ENCODE peak calls at places on chromosome 18, in eight cellular contexts. One of them, this sample, is unnamed.
A peak's percentile ranks its signal among the peaks of the same experiment; 100 is the strongest.

GRCh38 chr18:24987271-24987932 is 364.6 kb downstream of the ZNF521 start:
- DNase-seq in CD8-positive, alpha-beta memory T cell: no peak
- DNase-seq in K562: no peak
- DNase-seq in OCI-LY7: no peak
- DNase-seq in psoas muscle: peak; percentile 64
- DNase-seq in astrocyte of the cerebellum: no peak
- DNase-seq in heart right ventricle: peak; percentile 44
- DNase-seq in H7: no peak
- DNase-seq in this sample: no peak

GRCh38 chr18:21571763-21572162 is 28.7 kb downstream of the ESCO1 start:
- DNase-seq in CD8-positive, alpha-beta memory T cell: no peak
- DNase-seq in K562: no peak
- DNase-seq in OCI-LY7: no peak
- DNase-seq in psoas muscle: no peak
- DNase-seq in astrocyte of the cerebellum: no peak
- DNase-seq in heart right ventricle: no peak
- DNase-seq in H7: no peak
- DNase-seq in this sample: no peak

GRCh38 chr18:34834897-34835296 is 124.8 kb downstream of the DTNA start:
- DNase-seq in CD8-positive, alpha-beta memory T cell: no peak
- DNase-seq in K562: no peak
- DNase-seq in OCI-LY7: no peak
- DNase-seq in psoas muscle: no peak
- DNase-seq in astrocyte of the cerebellum: no peak
- DNase-seq in heart right ventricle: no peak
- DNase-seq in H7: no peak
- DNase-seq in this sample: no peak

GRCh38 chr18:74682141-74682997 is 84.7 kb downstream of the ZNF407 start:
- DNase-seq in CD8-positive, alpha-beta memory T cell: no peak
- DNase-seq in K562: no peak
- DNase-seq in OCI-LY7: no peak
- DNase-seq in psoas muscle: no peak
- DNase-seq in astrocyte of the cerebellum: no peak
- DNase-seq in heart right ventricle: no peak
- DNase-seq in H7: no peak
- DNase-seq in this sample: peak; percentile 5

GRCh38 chr18:46373787-46374186 is 269.6 kb downstream of the HAUS1 start:
- DNase-seq in CD8-positive, alpha-beta memory T cell: no peak
- DNase-seq in K562: no peak
- DNase-seq in OCI-LY7: no peak
- DNase-seq in psoas muscle: no peak
- DNase-seq in astrocyte of the cerebellum: no peak
- DNase-seq in heart right ventricle: no peak
- DNase-seq in H7: peak; percentile 55
- DNase-seq in this sample: no peak

GRCh38 chr18:26813043-26813442 is 52.5 kb downstream of the AQP4 start:
- DNase-seq in CD8-positive, alpha-beta memory T cell: no peak
- DNase-seq in K562: no peak
- DNase-seq in OCI-LY7: peak; percentile 20
- DNase-seq in psoas muscle: no peak
- DNase-seq in astrocyte of the cerebellum: peak; percentile 50
- DNase-seq in heart right ventricle: no peak
- DNase-seq in H7: peak; percentile 56
- DNase-seq in this sample: peak; percentile 23

GRCh38 chr18:64116806-64117205 is 32.1 kb downstream of the LINC00305 start:
- DNase-seq in CD8-positive, alpha-beta memory T cell: no peak
- DNase-seq in K562: no peak
- DNase-seq in OCI-LY7: no peak
- DNase-seq in psoas muscle: no peak
- DNase-seq in astrocyte of the cerebellum: peak; percentile 61
- DNase-seq in heart right ventricle: no peak
- DNase-seq in H7: peak; percentile 39
- DNase-seq in this sample: no peak

GRCh38 chr18:7740815-7741214 is 173.7 kb downstream of the PTPRM start:
- DNase-seq in CD8-positive, alpha-beta memory T cell: no peak
- DNase-seq in K562: no peak
- DNase-seq in OCI-LY7: no peak
- DNase-seq in psoas muscle: no peak
- DNase-seq in astrocyte of the cerebellum: no peak
- DNase-seq in heart right ventricle: no peak
- DNase-seq in H7: peak; percentile 23
- DNase-seq in this sample: no peak

GRCh38 chr18:58556333-58557012 is 72.4 kb downstream of the ALPK2 start:
- DNase-seq in CD8-positive, alpha-beta memory T cell: no peak
- DNase-seq in K562: no peak
- DNase-seq in OCI-LY7: no peak
- DNase-seq in psoas muscle: no peak
- DNase-seq in astrocyte of the cerebellum: no peak
- DNase-seq in heart right ventricle: peak; percentile 47
- DNase-seq in H7: no peak
- DNase-seq in this sample: no peak

GRCh38 chr18:27709344-27709743 is 467.6 kb downstream of the CDH2 start:
- DNase-seq in CD8-positive, alpha-beta memory T cell: no peak
- DNase-seq in K562: no peak
- DNase-seq in OCI-LY7: no peak
- DNase-seq in psoas muscle: no peak
- DNase-seq in astrocyte of the cerebellum: no peak
- DNase-seq in heart right ventricle: no peak
- DNase-seq in H7: no peak
- DNase-seq in this sample: no peak

GRCh38 chr18:28208268-28208667 is 31.3 kb upstream of the CDH2 start:
- DNase-seq in CD8-positive, alpha-beta memory T cell: no peak
- DNase-seq in K562: no peak
- DNase-seq in OCI-LY7: no peak
- DNase-seq in psoas muscle: no peak
- DNase-seq in astrocyte of the cerebellum: no peak
- DNase-seq in heart right ventricle: no peak
- DNase-seq in H7: no peak
- DNase-seq in this sample: no peak

GRCh38 chr18:58119819-58120218 is 75.8 kb downstream of the NEDD4L start:
- DNase-seq in CD8-positive, alpha-beta memory T cell: no peak
- DNase-seq in K562: no peak
- DNase-seq in OCI-LY7: no peak
- DNase-seq in psoas muscle: no peak
- DNase-seq in astrocyte of the cerebellum: no peak
- DNase-seq in heart right ventricle: no peak
- DNase-seq in H7: no peak
- DNase-seq in this sample: no peak

GRCh38 chr18:12608292-12608691 is 49.6 kb downstream of the SPIRE1 start:
- DNase-seq in CD8-positive, alpha-beta memory T cell: no peak
- DNase-seq in K562: no peak
- DNase-seq in OCI-LY7: no peak
- DNase-seq in psoas muscle: no peak
- DNase-seq in astrocyte of the cerebellum: no peak
- DNase-seq in heart right ventricle: no peak
- DNase-seq in H7: no peak
- DNase-seq in this sample: no peak

GRCh38 chr18:58223717-58224424 is 179.8 kb downstream of the NEDD4L start:
- DNase-seq in CD8-positive, alpha-beta memory T cell: no peak
- DNase-seq in K562: peak; percentile 26
- DNase-seq in OCI-LY7: no peak
- DNase-seq in psoas muscle: no peak
- DNase-seq in astrocyte of the cerebellum: no peak
- DNase-seq in heart right ventricle: no peak
- DNase-seq in H7: no peak
- DNase-seq in this sample: no peak

GRCh38 chr18:8116346-8117007 is 492.8 kb upstream of the RAB12 start:
- DNase-seq in CD8-positive, alpha-beta memory T cell: no peak
- DNase-seq in K562: no peak
- DNase-seq in OCI-LY7: no peak
- DNase-seq in psoas muscle: peak; percentile 15
- DNase-seq in astrocyte of the cerebellum: no peak
- DNase-seq in heart right ventricle: no peak
- DNase-seq in H7: no peak
- DNase-seq in this sample: no peak

GRCh38 chr18:76006151-76006550 is 488.9 kb downstream of the ZNF516 start:
- DNase-seq in CD8-positive, alpha-beta memory T cell: no peak
- DNase-seq in K562: no peak
- DNase-seq in OCI-LY7: no peak
- DNase-seq in psoas muscle: no peak
- DNase-seq in astrocyte of the cerebellum: no peak
- DNase-seq in heart right ventricle: no peak
- DNase-seq in H7: no peak
- DNase-seq in this sample: no peak
- H3K4me3 ChIP-seq in CD8-positive, alpha-beta memory T cell: no peak overlapping the region
- H3K4me3 ChIP-seq in K562: no peak overlapping the region
- H3K4me3 ChIP-seq in OCI-LY7: no peak overlapping the region
- H3K4me3 ChIP-seq in psoas muscle: no peak overlapping the region
- H3K4me3 ChIP-seq in astrocyte of the cerebellum: no peak overlapping the region
- H3K4me3 ChIP-seq in heart right ventricle: no peak overlapping the region
- H3K4me3 ChIP-seq in H7: no peak overlapping the region
- H3K4me3 ChIP-seq in this sample: no peak overlapping the region

GRCh38 chr18:33579147-33579867 is 1.3 kb downstream of the ASXL3 start:
- DNase-seq in CD8-positive, alpha-beta memory T cell: no peak
- DNase-seq in K562: no peak
- DNase-seq in OCI-LY7: peak; percentile 9
- DNase-seq in psoas muscle: no peak
- DNase-seq in astrocyte of the cerebellum: no peak
- DNase-seq in heart right ventricle: no peak
- DNase-seq in H7: no peak
- DNase-seq in this sample: no peak
- H3K4me3 ChIP-seq in CD8-positive, alpha-beta memory T cell: no peak overlapping the region
- H3K4me3 ChIP-seq in K562: no peak overlapping the region
- H3K4me3 ChIP-seq in OCI-LY7: peak overlapping the region; percentile 81
- H3K4me3 ChIP-seq in psoas muscle: peak overlapping the region; percentile 56
- H3K4me3 ChIP-seq in astrocyte of the cerebellum: peak overlapping the region; percentile 76
- H3K4me3 ChIP-seq in heart right ventricle: peak overlapping the region; percentile 60
- H3K4me3 ChIP-seq in H7: peak overlapping the region; percentile 58
- H3K4me3 ChIP-seq in this sample: no peak overlapping the region

GRCh38 chr18:48541747-48542108 is 2.9 kb downstream of the CTIF start:
- DNase-seq in CD8-positive, alpha-beta memory T cell: no peak
- DNase-seq in K562: no peak
- DNase-seq in OCI-LY7: no peak
- DNase-seq in psoas muscle: no peak
- DNase-seq in astrocyte of the cerebellum: no peak
- DNase-seq in heart right ventricle: no peak
- DNase-seq in H7: no peak
- DNase-seq in this sample: no peak
- H3K4me3 ChIP-seq in CD8-positive, alpha-beta memory T cell: no peak overlapping the region
- H3K4me3 ChIP-seq in K562: no peak overlapping the region
- H3K4me3 ChIP-seq in OCI-LY7: no peak overlapping the region
- H3K4me3 ChIP-seq in psoas muscle: peak overlapping the region; percentile 77
- H3K4me3 ChIP-seq in astrocyte of the cerebellum: peak overlapping the region; percentile 95
- H3K4me3 ChIP-seq in heart right ventricle: peak overlapping the region; percentile 80
- H3K4me3 ChIP-seq in H7: no peak overlapping the region
- H3K4me3 ChIP-seq in this sample: no peak overlapping the region

GRCh38 chr18:60754413-60754812 is 381.8 kb upstream of the MC4R start:
- DNase-seq in CD8-positive, alpha-beta memory T cell: no peak
- DNase-seq in K562: no peak
- DNase-seq in OCI-LY7: no peak
- DNase-seq in psoas muscle: no peak
- DNase-seq in astrocyte of the cerebellum: no peak
- DNase-seq in heart right ventricle: no peak
- DNase-seq in H7: no peak
- DNase-seq in this sample: no peak
- H3K4me3 ChIP-seq in CD8-positive, alpha-beta memory T cell: no peak overlapping the region
- H3K4me3 ChIP-seq in K562: no peak overlapping the region
- H3K4me3 ChIP-seq in OCI-LY7: no peak overlapping the region
- H3K4me3 ChIP-seq in psoas muscle: no peak overlapping the region
- H3K4me3 ChIP-seq in astrocyte of the cerebellum: no peak overlapping the region
- H3K4me3 ChIP-seq in heart right ventricle: no peak overlapping the region
- H3K4me3 ChIP-seq in H7: no peak overlapping the region
- H3K4me3 ChIP-seq in this sample: no peak overlapping the region

DNA sequence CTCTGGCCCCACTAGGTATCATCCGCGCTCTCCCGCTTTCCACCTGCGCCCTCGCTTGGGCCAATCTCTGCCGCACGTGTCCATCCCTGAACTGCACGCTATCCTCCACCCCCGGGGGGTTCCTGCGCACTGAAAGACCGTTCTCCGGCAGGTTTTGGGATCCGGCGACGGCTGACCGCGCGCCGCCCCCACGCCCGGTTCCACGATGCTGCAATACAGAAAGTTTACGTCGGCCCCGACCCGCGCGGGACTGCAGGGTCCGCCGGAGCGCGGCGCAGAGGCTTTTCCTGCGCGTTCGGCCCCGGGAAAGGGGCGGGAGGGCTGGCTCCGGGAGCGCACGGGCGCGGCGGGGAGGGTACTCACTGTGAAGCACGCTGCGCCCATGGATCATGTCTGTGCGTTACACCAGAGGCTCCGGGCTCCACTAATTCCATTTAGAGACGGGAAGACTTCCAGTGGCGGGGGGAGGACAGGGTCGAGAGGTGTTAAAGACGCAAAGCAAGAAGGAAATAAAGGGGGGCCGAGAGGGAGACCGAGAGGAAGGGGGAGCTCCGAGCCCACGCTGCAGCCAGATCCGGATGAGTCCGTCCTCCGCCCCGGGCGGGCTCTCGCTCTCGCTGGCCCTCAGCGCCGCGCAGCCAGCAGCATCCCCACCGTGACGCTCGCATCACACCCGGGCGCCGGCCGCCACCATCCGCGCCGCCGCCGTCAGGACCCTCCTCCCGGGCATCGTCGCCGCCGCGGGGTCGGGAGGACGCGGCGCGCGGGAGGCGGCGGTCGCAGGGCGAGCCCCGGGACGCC is 686 bp downstream of the NETO1 start:
- DNase-seq in CD8-positive, alpha-beta memory T cell: no peak
- DNase-seq in K562: no peak
- DNase-seq in OCI-LY7: no peak
- DNase-seq in psoas muscle: no peak
- DNase-seq in astrocyte of the cerebellum: no peak
- DNase-seq in heart right ventricle: no peak
- DNase-seq in H7: peak; percentile 68
- DNase-seq in this sample: no peak
- H3K4me3 ChIP-seq in CD8-positive, alpha-beta memory T cell: no peak overlapping the region
- H3K4me3 ChIP-seq in K562: no peak overlapping the region
- H3K4me3 ChIP-seq in OCI-LY7: no peak overlapping the region
- H3K4me3 ChIP-seq in psoas muscle: no peak overlapping the region
- H3K4me3 ChIP-seq in astrocyte of the cerebellum: peak overlapping the region; percentile 68
- H3K4me3 ChIP-seq in heart right ventricle: peak overlapping the region; percentile 34
- H3K4me3 ChIP-seq in H7: peak overlapping the region; percentile 71
- H3K4me3 ChIP-seq in this sample: peak overlapping the region; percentile 31

DNA sequence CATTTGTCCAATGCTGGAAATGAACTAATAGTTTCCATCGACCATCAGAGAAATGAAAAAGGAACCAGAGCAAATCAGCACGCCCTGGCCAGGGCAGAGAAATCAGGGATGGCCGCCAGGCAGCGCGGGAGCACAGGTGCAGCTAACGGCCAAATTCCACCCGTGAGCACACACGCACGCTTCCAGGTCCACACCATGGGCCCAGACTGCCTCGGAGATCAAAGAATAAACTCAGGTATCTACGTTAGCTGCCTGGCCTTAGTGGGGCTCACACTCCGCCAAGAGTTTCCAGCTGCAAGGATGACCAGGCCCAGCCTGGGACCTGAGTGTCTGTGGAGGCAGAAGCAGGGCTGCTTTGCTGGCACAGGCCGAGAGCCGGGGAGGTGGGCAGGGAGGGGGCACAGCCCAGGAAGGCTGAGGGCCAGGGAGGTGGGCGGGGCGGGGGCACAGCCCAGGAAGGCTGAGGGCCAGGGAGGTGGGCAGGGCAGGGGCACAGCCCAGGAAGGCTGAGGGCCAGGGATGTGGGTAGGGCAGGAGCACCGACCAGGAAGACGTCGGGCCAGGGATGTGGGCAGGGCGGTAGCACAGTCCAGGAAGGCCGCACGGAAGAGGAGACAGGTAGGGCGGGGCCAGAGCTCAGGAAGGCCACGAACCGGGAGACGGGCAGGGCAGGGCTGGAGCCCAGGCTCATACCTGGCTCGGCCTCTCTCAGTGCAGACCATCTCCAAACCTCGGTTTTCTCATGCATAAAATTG is 43.2 kb upstream of the SALL3 start:
- DNase-seq in CD8-positive, alpha-beta memory T cell: no peak
- DNase-seq in K562: no peak
- DNase-seq in OCI-LY7: no peak
- DNase-seq in psoas muscle: no peak
- DNase-seq in astrocyte of the cerebellum: no peak
- DNase-seq in heart right ventricle: no peak
- DNase-seq in H7: no peak
- DNase-seq in this sample: no peak
- H3K4me3 ChIP-seq in CD8-positive, alpha-beta memory T cell: no peak overlapping the region
- H3K4me3 ChIP-seq in K562: no peak overlapping the region
- H3K4me3 ChIP-seq in OCI-LY7: no peak overlapping the region
- H3K4me3 ChIP-seq in psoas muscle: no peak overlapping the region
- H3K4me3 ChIP-seq in astrocyte of the cerebellum: no peak overlapping the region
- H3K4me3 ChIP-seq in heart right ventricle: no peak overlapping the region
- H3K4me3 ChIP-seq in H7: no peak overlapping the region
- H3K4me3 ChIP-seq in this sample: no peak overlapping the region